ENCODE peak calls at places on chromosomes 3 and 15, in six cellular contexts. Q, D, E, A, J and C are unnamed samples.

GRCh38 chr15:73985101-73985873 is 6.8 kb downstream of the STOML1 start:
- DNase-seq in Q (peak), A (no peak), E (no peak), D (no peak), J (no peak), C (no peak)

GRCh38 chr3:30342319-30343060 is 263.9 kb upstream of the TGFBR2 start:
- DNase-seq in A (peak), E (no peak), J (peak), Q (peak), D (no peak), C (no peak)

GRCh38 chr3:64151335-64151871 is 73.9 kb downstream of the PRICKLE2 start:
- DNase-seq in D (no peak), Q (no peak), E (no peak), A (peak), J (peak), C (no peak)

GRCh38 chr15:63396546-63396939 is 14.9 kb upstream of the CA12 start:
- DNase-seq in D (no peak), E (no peak), J (no peak), A (peak), Q (peak), C (peak)

GRCh38 chr15:81111510-81112375 is 22.3 kb upstream of the CFAP161 start:
- DNase-seq in E (no peak), D (no peak), J (no peak), Q (no peak), A (no peak), C (no peak)

GRCh38 chr3:183560607-183561006 is 5.1 kb upstream of the KLHL6 start:
- DNase-seq in D (no peak), E (no peak), J (no peak), A (no peak), Q (no peak), C (peak)

GRCh38 chr15:70494861-70495571 is 268.3 kb downstream of the UACA start:
- DNase-seq in J (peak), E (no peak), Q (peak), D (no peak), A (peak), C (no peak)

GRCh38 chr15:77580991-77581682 is 51.6 kb downstream of the LINGO1 start:
- DNase-seq in A (no peak), D (no peak), J (no peak), E (no peak), Q (no peak), C (no peak)

GRCh38 chr3:50318615-50319014 is 3.9 kb downstream of the HYAL2 start:
- DNase-seq in E (no peak), A (no peak), D (no peak), Q (no peak), J (no peak), C (no peak)

GRCh38 chr15:50280271-50280670 is 14.7 kb upstream of the HDC start:
- DNase-seq in A (no peak), J (no peak), Q (no peak), E (no peak), D (no peak), C (no peak)

GRCh38 chr3:41794748-41795589 is 166.9 kb downstream of the ULK4 start:
- DNase-seq in J (no peak), A (no peak), D (peak), E (no peak), Q (no peak), C (no peak)

GRCh38 chr3:171904829-171905228 is 61.7 kb downstream of the TMEM212 start:
- DNase-seq in E (no peak), D (no peak), J (no peak), A (peak), Q (peak), C (no peak)

GRCh38 chr3:177905173-177905894 is 630.9 kb upstream of the KCNMB2 start:
- DNase-seq in Q (peak), J (peak), D (no peak), E (no peak), A (peak), C (no peak)
- H4K8ac ChIP-seq in Q (peak), J (no peak), D (no peak), E (no peak), A (no peak), C (no peak)

GRCh38 chr3:25156526-25157075 is 271.5 kb upstream of the RARB start:
- DNase-seq in J (peak), E (peak), Q (peak), D (peak), A (peak), C (no peak)
- H2AFZ ChIP-seq in J (no peak), E (peak), Q (no peak), D (no peak), A (no peak), C (no peak)

DNA sequence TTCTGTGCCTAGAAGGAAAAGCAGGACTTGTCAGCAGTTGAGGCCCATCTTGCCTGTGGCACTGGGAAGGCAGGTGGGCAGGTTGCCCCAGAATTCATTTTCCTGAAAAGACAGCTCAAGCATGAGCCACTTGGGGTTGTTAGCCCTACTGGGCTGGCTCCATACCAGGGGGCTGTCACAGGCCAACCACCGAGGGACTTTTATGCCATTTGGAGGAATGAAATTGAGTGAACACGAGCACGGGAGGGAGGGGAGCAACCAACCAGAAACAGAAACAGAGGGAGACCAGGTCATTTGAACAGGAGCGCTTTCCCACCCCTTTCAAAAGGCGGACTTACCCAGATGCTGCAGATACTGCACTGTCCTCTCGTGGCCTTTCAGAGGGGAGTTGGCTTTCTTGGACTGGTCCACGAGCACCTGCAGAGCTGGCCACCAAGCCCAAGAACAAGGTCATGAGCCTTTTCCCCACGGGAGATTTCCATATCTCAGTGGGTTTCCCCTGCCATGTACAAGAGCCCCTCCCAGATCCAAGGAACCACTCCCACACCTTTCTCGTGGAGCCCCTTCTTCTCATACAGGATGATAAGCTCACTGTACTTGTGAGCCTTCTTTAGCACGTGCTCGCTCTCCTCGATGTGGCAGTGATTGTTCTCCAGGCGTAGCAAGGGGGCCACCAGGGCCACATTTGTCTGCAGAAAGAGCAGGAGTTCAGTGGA is 9.9 kb upstream of the PLA2G4F start:
- DNase-seq in Q (no peak), D (no peak), A (no peak), J (no peak), E (no peak), C (no peak)
- H4K8ac ChIP-seq in Q (no peak), D (no peak), A (no peak), J (no peak), E (no peak), C (no peak)

GRCh38 chr3:20916966-20917606 is 731.1 kb upstream of the SGO1 start:
- DNase-seq in E (no peak), D (no peak), J (no peak), A (no peak), Q (no peak), C (peak)
- H2AFZ ChIP-seq in E (no peak), D (peak), J (no peak), A (no peak), Q (no peak), C (no peak)

GRCh38 chr3:15606434-15606891 is 4.9 kb downstream of the BTD start:
- DNase-seq in J (no peak), A (no peak), Q (no peak), E (no peak), D (no peak), C (no peak)

GRCh38 chr3:15595955-15596354 is 5.4 kb downstream of the HACL1 start:
- DNase-seq in A (no peak), E (no peak), J (no peak), D (no peak), Q (no peak), C (no peak)

GRCh38 chr3:15602146-15602536 is 596 bp downstream of the BTD start:
- DNase-seq in J (no peak), Q (no peak), A (no peak), E (no peak), D (no peak), C (no peak)

GRCh38 chr3:15601046-15601398 is 347 bp downstream of the HACL1 start:
- DNase-seq in A (no peak), E (no peak), J (peak), D (no peak), Q (peak), C (no peak)

DNA sequence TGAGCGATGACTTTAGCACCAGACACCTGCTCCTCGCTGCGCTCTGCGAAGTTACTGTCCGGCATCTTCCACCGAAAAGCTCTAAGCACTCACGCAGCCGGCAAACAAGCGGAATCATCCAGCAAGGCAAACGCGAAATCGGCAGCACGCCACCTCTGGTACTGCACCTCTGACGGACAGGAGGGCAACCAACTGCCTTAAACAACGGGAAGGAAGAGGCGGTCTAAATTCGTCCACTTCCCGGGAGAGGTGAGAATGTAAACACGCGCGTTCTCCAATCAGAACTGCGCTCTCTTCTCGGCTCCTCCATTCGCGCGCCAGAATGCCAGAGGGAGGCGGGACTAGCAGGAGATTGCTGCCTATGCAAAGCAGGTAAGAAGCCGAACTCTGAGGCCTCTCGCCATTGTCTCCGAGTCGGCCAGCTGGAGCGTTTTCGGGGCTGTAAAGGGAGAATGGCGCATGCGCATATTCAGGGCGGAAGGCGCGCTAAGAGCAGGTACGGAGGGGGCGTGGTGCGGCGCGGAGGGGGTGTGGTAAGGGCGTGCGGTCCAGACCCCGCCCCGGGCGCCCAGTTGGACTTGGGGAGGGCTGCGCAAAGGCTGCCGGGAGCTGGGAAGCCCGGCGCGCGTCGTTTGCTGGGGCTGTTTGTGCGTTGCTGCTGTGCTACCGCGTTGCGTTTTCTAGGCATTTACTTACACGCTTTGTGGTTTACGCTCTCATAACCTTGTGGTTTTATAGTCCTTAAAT is at the start of the genes BTD and HACL1:
- DNase-seq in J (peak), D (peak), E (peak), A (peak), Q (peak), C (peak)
- H4K8ac ChIP-seq in J (peak), D (peak), E (no peak), A (peak), Q (peak), C (peak)

GRCh38 chr15:92653836-92654524 is 1.6 kb downstream of the FAM174B start:
- DNase-seq in J (peak), A (peak), D (no peak), E (no peak), Q (no peak), C (no peak)

GRCh38 chr15:92655178-92655995 is at the start of gene FAM174B:
- DNase-seq in D (no peak), J (peak), A (peak), Q (no peak), E (peak), C (peak)

GRCh38 chr15:92657486-92657885 is 1.9 kb upstream of the FAM174B start:
- DNase-seq in D (no peak), J (no peak), E (no peak), Q (no peak), A (no peak), C (no peak)

GRCh38 chr15:92654662-92655061 is 913 bp downstream of the FAM174B start:
- DNase-seq in A (no peak), Q (no peak), J (no peak), D (no peak), E (no peak), C (no peak)

DNA sequence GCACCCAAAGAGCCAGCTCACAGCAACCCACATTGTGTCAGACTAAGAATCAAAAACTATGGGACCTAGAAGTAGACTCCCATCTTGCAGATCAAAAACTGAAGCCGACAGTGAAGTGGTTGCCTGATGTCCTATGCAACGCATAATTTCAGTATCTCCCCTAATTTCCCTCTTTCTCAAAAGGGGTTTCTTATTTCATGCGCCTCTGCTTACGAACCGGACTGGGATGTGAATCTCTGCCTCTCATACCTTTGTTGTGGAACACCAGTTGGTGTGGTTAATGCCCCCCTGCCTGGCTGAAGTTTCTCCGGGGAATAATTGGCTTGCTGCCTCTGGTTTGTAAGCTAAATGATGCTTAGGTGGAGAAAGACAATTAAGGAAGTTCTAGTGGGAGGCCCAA is 514 bp upstream of the FAM174B start:
- DNase-seq in D (no peak), E (no peak), J (no peak), A (no peak), Q (no peak), C (no peak)
- H2AFZ ChIP-seq in D (no peak), E (peak), J (no peak), A (no peak), Q (peak), C (no peak)

GRCh38 chr3:60970850-60971249 is 280.4 kb downstream of the FHIT start:
- DNase-seq in A (no peak), Q (no peak), D (no peak), J (no peak), E (no peak), C (no peak)
- H4K8ac ChIP-seq in A (no peak), Q (no peak), D (no peak), J (no peak), E (no peak), C (no peak)

GRCh38 chr3:151538706-151539403 is 78.0 kb upstream of the IGSF10 start:
- DNase-seq in Q (peak), A (no peak), D (no peak), J (no peak), E (no peak), C (no peak)
- H2AFZ ChIP-seq in Q (peak), A (no peak), D (peak), J (no peak), E (peak), C (peak)

GRCh38 chr15:68566377-68566954 is 12.3 kb upstream of the CORO2B start:
- DNase-seq in J (no peak), Q (no peak), D (no peak), A (no peak), E (no peak), C (no peak)
- H4K8ac ChIP-seq in J (no peak), Q (no peak), D (no peak), A (no peak), E (no peak), C (no peak)